ENCODE peak calls at places on chromosomes 2 and 18, in nine cellular contexts. Z, J, I, N, D, G, R, T and H are unnamed samples.

GRCh38 chr2:129619471-129619870 is 360.0 kb upstream of the RAB6C start:
- DNase-seq in N (no peak), J (no peak), I (no peak), T (no peak), G (no peak), D (no peak), Z (no peak), R (no peak), H (no peak)

GRCh38 chr18:75290737-75291358 is 80.3 kb downstream of the TSHZ1 start:
- DNase-seq in J (no peak), N (no peak), Z (no peak), D (no peak), G (no peak), R (no peak), I (no peak), T (no peak), H (no peak)

GRCh38 chr2:65128297-65129190 is 1.4 kb downstream of the RAB1A start:
- DNase-seq in I (peak), J (no peak), D (no peak), T (no peak), R (no peak), Z (no peak), N (peak), G (no peak), H (peak)

GRCh38 chr2:74514368-74515270 is at the start of gene TLX2:
- DNase-seq in Z (no peak), R (no peak), N (no peak), D (no peak), J (no peak), G (no peak), T (no peak), I (no peak), H (no peak)

GRCh38 chr2:227370791-227371312 is 8.3 kb downstream of the TM4SF20 start:
- DNase-seq in J (no peak), T (no peak), R (no peak), D (no peak), Z (no peak), G (no peak), N (peak), I (peak), H (no peak)

GRCh38 chr2:11404381-11405073 is 60.1 kb upstream of the ROCK2 start:
- DNase-seq in N (no peak), G (no peak), J (no peak), I (no peak), R (no peak), Z (no peak), T (no peak), D (no peak), H (no peak)

GRCh38 chr2:170747921-170748320 is 22.3 kb upstream of the ERICH2 start:
- DNase-seq in R (no peak), G (no peak), Z (no peak), T (no peak), I (peak), N (peak), D (peak), J (no peak), H (no peak)

GRCh38 chr18:3451166-3451988 is 1.4 kb downstream of the TGIF1 start:
- DNase-seq in D (peak), N (no peak), I (peak), J (peak), T (peak), R (no peak), G (peak), Z (peak), H (peak)

GRCh38 chr18:62975785-62976184 is 260.4 kb downstream of the PHLPP1 start:
- DNase-seq in Z (no peak), N (no peak), J (no peak), D (no peak), G (no peak), I (no peak), T (no peak), R (no peak), H (no peak)

GRCh38 chr2:159111346-159111922 is 143.0 kb downstream of the TANC1 start:
- DNase-seq in Z (no peak), R (no peak), I (no peak), N (no peak), J (no peak), T (no peak), D (no peak), G (no peak), H (no peak)

GRCh38 chr2:182895169-182895568 is 28.7 kb upstream of the FRZB start:
- DNase-seq in R (no peak), I (no peak), T (no peak), Z (no peak), J (no peak), D (no peak), N (no peak), G (no peak), H (no peak)

GRCh38 chr2:68745006-68745405 is 10.4 kb downstream of the ARHGAP25 start:
- DNase-seq in R (no peak), N (no peak), J (no peak), I (no peak), Z (no peak), G (no peak), T (no peak), D (no peak), H (no peak)

GRCh38 chr18:78596794-78597193 is 382.8 kb upstream of the SALL3 start:
- DNase-seq in D (no peak), Z (no peak), G (no peak), N (no peak), I (no peak), J (no peak), R (no peak), T (no peak), H (no peak)

GRCh38 chr2:157486596-157487270 is 42.8 kb upstream of the CYTIP start:
- DNase-seq in T (no peak), I (peak), R (no peak), Z (no peak), N (no peak), D (no peak), J (no peak), G (no peak), H (no peak)

GRCh38 chr2:10911291-10912075 is at the start of gene KCNF1:
- DNase-seq in N (peak), R (no peak), D (no peak), Z (no peak), I (peak), T (no peak), J (no peak), G (peak), H (no peak)

GRCh38 chr2:237096911-237097310 is 11.2 kb downstream of the COPS8 start:
- DNase-seq in I (peak), D (no peak), R (no peak), J (no peak), G (no peak), Z (no peak), N (peak), T (no peak), H (no peak)

GRCh38 chr18:41871229-41872000 is 83.6 kb upstream of the PIK3C3 start:
- DNase-seq in Z (no peak), R (no peak), T (no peak), I (no peak), J (no peak), D (no peak), G (no peak), N (no peak), H (no peak)

GRCh38 chr18:24734058-24734457 is 273.6 kb downstream of the HRH4 start:
- DNase-seq in G (peak), D (no peak), T (no peak), N (no peak), R (no peak), Z (no peak), J (no peak), I (peak), H (no peak)